ENCODE peak calls at places on chromosomes 6 and 20, in nine cellular contexts. One of them, this sample, is unnamed.

GRCh38 chr6:9646346-9647042 is 768.4 kb downstream of the TFAP2A start:
- DNase-seq in H54: no peak
- DNase-seq in GM04504: peak; percentile 15
- DNase-seq in B cell: no peak
- DNase-seq in stimulated activated CD4-positive, alpha-beta T cell treated with anti-CD3 and anti-CD28 coated beads, Interleukin-15, amount 100 ng/mL, for 1 hour: no peak
- DNase-seq in central memory CD8-positive, alpha-beta T cell: no peak
- DNase-seq in M059J: peak; percentile 64
- DNase-seq in esophagus muscularis mucosa: no peak
- DNase-seq in Right ventricle myocardium inferior: no peak
- DNase-seq in this sample: peak; percentile 11

GRCh38 chr20:5918856-5919633 is 31.3 kb downstream of the TRMT6 start:
- DNase-seq in H54: peak; percentile 55
- DNase-seq in GM04504: no peak
- DNase-seq in B cell: no peak
- DNase-seq in stimulated activated CD4-positive, alpha-beta T cell treated with anti-CD3 and anti-CD28 coated beads, Interleukin-15, amount 100 ng/mL, for 1 hour: no peak
- DNase-seq in central memory CD8-positive, alpha-beta T cell: no peak
- DNase-seq in M059J: peak; percentile 94
- DNase-seq in esophagus muscularis mucosa: no peak
- DNase-seq in Right ventricle myocardium inferior: no peak
- DNase-seq in this sample: no peak

GRCh38 chr6:68575765-68576439 is 59.2 kb upstream of the ADGRB3 start:
- DNase-seq in H54: no peak
- DNase-seq in GM04504: no peak
- DNase-seq in B cell: no peak
- DNase-seq in stimulated activated CD4-positive, alpha-beta T cell treated with anti-CD3 and anti-CD28 coated beads, Interleukin-15, amount 100 ng/mL, for 1 hour: no peak
- DNase-seq in central memory CD8-positive, alpha-beta T cell: no peak
- DNase-seq in M059J: peak; percentile 28
- DNase-seq in esophagus muscularis mucosa: no peak
- DNase-seq in Right ventricle myocardium inferior: no peak
- DNase-seq in this sample: no peak

GRCh38 chr6:109718991-109719390 is 27.9 kb downstream of the FIG4 start:
- DNase-seq in H54: no peak
- DNase-seq in GM04504: no peak
- DNase-seq in B cell: no peak
- DNase-seq in stimulated activated CD4-positive, alpha-beta T cell treated with anti-CD3 and anti-CD28 coated beads, Interleukin-15, amount 100 ng/mL, for 1 hour: no peak
- DNase-seq in central memory CD8-positive, alpha-beta T cell: no peak
- DNase-seq in M059J: peak; percentile 40
- DNase-seq in esophagus muscularis mucosa: no peak
- DNase-seq in Right ventricle myocardium inferior: no peak
- DNase-seq in this sample: no peak

GRCh38 chr20:37316116-37316774 is 26.8 kb downstream of the MANBAL start:
- DNase-seq in H54: no peak
- DNase-seq in GM04504: no peak
- DNase-seq in B cell: peak; percentile 82
- DNase-seq in stimulated activated CD4-positive, alpha-beta T cell treated with anti-CD3 and anti-CD28 coated beads, Interleukin-15, amount 100 ng/mL, for 1 hour: no peak
- DNase-seq in central memory CD8-positive, alpha-beta T cell: no peak
- DNase-seq in M059J: no peak
- DNase-seq in esophagus muscularis mucosa: no peak
- DNase-seq in Right ventricle myocardium inferior: no peak
- DNase-seq in this sample: no peak

GRCh38 chr6:46781478-46782378 is 11.5 kb upstream of the MEP1A start:
- DNase-seq in H54: peak; percentile 26
- DNase-seq in GM04504: peak; percentile 17
- DNase-seq in B cell: no peak
- DNase-seq in stimulated activated CD4-positive, alpha-beta T cell treated with anti-CD3 and anti-CD28 coated beads, Interleukin-15, amount 100 ng/mL, for 1 hour: no peak
- DNase-seq in central memory CD8-positive, alpha-beta T cell: no peak
- DNase-seq in M059J: peak; percentile 70
- DNase-seq in esophagus muscularis mucosa: no peak
- DNase-seq in Right ventricle myocardium inferior: no peak
- DNase-seq in this sample: peak; percentile 43

GRCh38 chr6:40972814-40973213 is 66.2 kb downstream of the UNC5CL start:
- DNase-seq in H54: no peak
- DNase-seq in GM04504: no peak
- DNase-seq in B cell: no peak
- DNase-seq in stimulated activated CD4-positive, alpha-beta T cell treated with anti-CD3 and anti-CD28 coated beads, Interleukin-15, amount 100 ng/mL, for 1 hour: no peak
- DNase-seq in central memory CD8-positive, alpha-beta T cell: no peak
- DNase-seq in M059J: no peak
- DNase-seq in esophagus muscularis mucosa: no peak
- DNase-seq in Right ventricle myocardium inferior: no peak
- DNase-seq in this sample: no peak

GRCh38 chr6:116136933-116137340 is 11.0 kb upstream of the COL10A1 start:
- DNase-seq in H54: no peak
- DNase-seq in GM04504: no peak
- DNase-seq in B cell: no peak
- DNase-seq in stimulated activated CD4-positive, alpha-beta T cell treated with anti-CD3 and anti-CD28 coated beads, Interleukin-15, amount 100 ng/mL, for 1 hour: no peak
- DNase-seq in central memory CD8-positive, alpha-beta T cell: no peak
- DNase-seq in M059J: peak; percentile 1
- DNase-seq in esophagus muscularis mucosa: no peak
- DNase-seq in Right ventricle myocardium inferior: no peak
- DNase-seq in this sample: no peak

GRCh38 chr6:34585512-34586045 is 29.4 kb upstream of the SPDEF start:
- DNase-seq in H54: no peak
- DNase-seq in GM04504: peak; percentile 24
- DNase-seq in B cell: no peak
- DNase-seq in stimulated activated CD4-positive, alpha-beta T cell treated with anti-CD3 and anti-CD28 coated beads, Interleukin-15, amount 100 ng/mL, for 1 hour: no peak
- DNase-seq in central memory CD8-positive, alpha-beta T cell: no peak
- DNase-seq in M059J: peak; percentile 36
- DNase-seq in esophagus muscularis mucosa: no peak
- DNase-seq in Right ventricle myocardium inferior: no peak
- DNase-seq in this sample: peak; percentile 13

GRCh38 chr20:43925786-43926185 is 11.1 kb downstream of the TOX2 start:
- DNase-seq in H54: peak; percentile 42
- DNase-seq in GM04504: no peak
- DNase-seq in B cell: peak; percentile 46
- DNase-seq in stimulated activated CD4-positive, alpha-beta T cell treated with anti-CD3 and anti-CD28 coated beads, Interleukin-15, amount 100 ng/mL, for 1 hour: no peak
- DNase-seq in central memory CD8-positive, alpha-beta T cell: no peak
- DNase-seq in M059J: peak; percentile 82
- DNase-seq in esophagus muscularis mucosa: no peak
- DNase-seq in Right ventricle myocardium inferior: no peak
- DNase-seq in this sample: no peak

GRCh38 chr6:41655706-41656668 is 17.7 kb downstream of the MDFI start:
- DNase-seq in H54: no peak
- DNase-seq in GM04504: no peak
- DNase-seq in B cell: no peak
- DNase-seq in stimulated activated CD4-positive, alpha-beta T cell treated with anti-CD3 and anti-CD28 coated beads, Interleukin-15, amount 100 ng/mL, for 1 hour: no peak
- DNase-seq in central memory CD8-positive, alpha-beta T cell: no peak
- DNase-seq in M059J: no peak
- DNase-seq in esophagus muscularis mucosa: no peak
- DNase-seq in Right ventricle myocardium inferior: no peak
- DNase-seq in this sample: no peak

GRCh38 chr6:136718486-136718885 is 73.8 kb downstream of the MAP3K5 start:
- DNase-seq in H54: no peak
- DNase-seq in GM04504: no peak
- DNase-seq in B cell: no peak
- DNase-seq in stimulated activated CD4-positive, alpha-beta T cell treated with anti-CD3 and anti-CD28 coated beads, Interleukin-15, amount 100 ng/mL, for 1 hour: no peak
- DNase-seq in central memory CD8-positive, alpha-beta T cell: no peak
- DNase-seq in M059J: no peak
- DNase-seq in esophagus muscularis mucosa: no peak
- DNase-seq in Right ventricle myocardium inferior: no peak
- DNase-seq in this sample: no peak

GRCh38 chr20:34915131-34915530 is 38.7 kb downstream of the ACSS2 start:
- DNase-seq in H54: no peak
- DNase-seq in GM04504: no peak
- DNase-seq in B cell: no peak
- DNase-seq in stimulated activated CD4-positive, alpha-beta T cell treated with anti-CD3 and anti-CD28 coated beads, Interleukin-15, amount 100 ng/mL, for 1 hour: no peak
- DNase-seq in central memory CD8-positive, alpha-beta T cell: no peak
- DNase-seq in M059J: no peak
- DNase-seq in esophagus muscularis mucosa: no peak
- DNase-seq in Right ventricle myocardium inferior: no peak
- DNase-seq in this sample: no peak

GRCh38 chr6:155528982-155529453 is 73.4 kb upstream of the NOX3 start:
- DNase-seq in H54: no peak
- DNase-seq in GM04504: peak; percentile 79
- DNase-seq in B cell: no peak
- DNase-seq in stimulated activated CD4-positive, alpha-beta T cell treated with anti-CD3 and anti-CD28 coated beads, Interleukin-15, amount 100 ng/mL, for 1 hour: no peak
- DNase-seq in central memory CD8-positive, alpha-beta T cell: no peak
- DNase-seq in M059J: peak; percentile 95
- DNase-seq in esophagus muscularis mucosa: no peak
- DNase-seq in Right ventricle myocardium inferior: no peak
- DNase-seq in this sample: peak; percentile 95

GRCh38 chr6:84645563-84646266 is 118.7 kb downstream of the TBX18 start:
- DNase-seq in H54: no peak
- DNase-seq in GM04504: no peak
- DNase-seq in B cell: no peak
- DNase-seq in stimulated activated CD4-positive, alpha-beta T cell treated with anti-CD3 and anti-CD28 coated beads, Interleukin-15, amount 100 ng/mL, for 1 hour: no peak
- DNase-seq in central memory CD8-positive, alpha-beta T cell: no peak
- DNase-seq in M059J: peak; percentile 82
- DNase-seq in esophagus muscularis mucosa: no peak
- DNase-seq in Right ventricle myocardium inferior: no peak
- DNase-seq in this sample: peak; percentile 64

GRCh38 chr6:147586044-147586443 is 77.6 kb downstream of the SAMD5 start:
- DNase-seq in H54: no peak
- DNase-seq in GM04504: no peak
- DNase-seq in B cell: no peak
- DNase-seq in stimulated activated CD4-positive, alpha-beta T cell treated with anti-CD3 and anti-CD28 coated beads, Interleukin-15, amount 100 ng/mL, for 1 hour: no peak
- DNase-seq in central memory CD8-positive, alpha-beta T cell: no peak
- DNase-seq in M059J: no peak
- DNase-seq in esophagus muscularis mucosa: no peak
- DNase-seq in Right ventricle myocardium inferior: no peak
- DNase-seq in this sample: peak; percentile 68

GRCh38 chr20:23269954-23270353 is 80.6 kb upstream of the NXT1 start:
- DNase-seq in H54: no peak
- DNase-seq in GM04504: no peak
- DNase-seq in B cell: no peak
- DNase-seq in stimulated activated CD4-positive, alpha-beta T cell treated with anti-CD3 and anti-CD28 coated beads, Interleukin-15, amount 100 ng/mL, for 1 hour: no peak
- DNase-seq in central memory CD8-positive, alpha-beta T cell: no peak
- DNase-seq in M059J: no peak
- DNase-seq in esophagus muscularis mucosa: no peak
- DNase-seq in Right ventricle myocardium inferior: no peak
- DNase-seq in this sample: no peak

GRCh38 chr6:79665725-79666551 is 34.8 kb downstream of the SH3BGRL2 start:
- DNase-seq in H54: no peak
- DNase-seq in GM04504: no peak
- DNase-seq in B cell: no peak
- DNase-seq in stimulated activated CD4-positive, alpha-beta T cell treated with anti-CD3 and anti-CD28 coated beads, Interleukin-15, amount 100 ng/mL, for 1 hour: no peak
- DNase-seq in central memory CD8-positive, alpha-beta T cell: no peak
- DNase-seq in M059J: no peak
- DNase-seq in esophagus muscularis mucosa: no peak
- DNase-seq in Right ventricle myocardium inferior: no peak
- DNase-seq in this sample: no peak

GRCh38 chr6:167506443-167507231 is 181.8 kb downstream of the TTLL2 start:
- DNase-seq in H54: no peak
- DNase-seq in GM04504: no peak
- DNase-seq in B cell: no peak
- DNase-seq in stimulated activated CD4-positive, alpha-beta T cell treated with anti-CD3 and anti-CD28 coated beads, Interleukin-15, amount 100 ng/mL, for 1 hour: no peak
- DNase-seq in central memory CD8-positive, alpha-beta T cell: no peak
- DNase-seq in M059J: no peak
- DNase-seq in esophagus muscularis mucosa: no peak
- DNase-seq in Right ventricle myocardium inferior: no peak
- DNase-seq in this sample: no peak

GRCh38 chr6:39961178-39961577 is 26.9 kb upstream of the MOCS1 start:
- DNase-seq in H54: no peak
- DNase-seq in GM04504: no peak
- DNase-seq in B cell: no peak
- DNase-seq in stimulated activated CD4-positive, alpha-beta T cell treated with anti-CD3 and anti-CD28 coated beads, Interleukin-15, amount 100 ng/mL, for 1 hour: no peak
- DNase-seq in central memory CD8-positive, alpha-beta T cell: no peak
- DNase-seq in M059J: peak; percentile 52
- DNase-seq in esophagus muscularis mucosa: peak; percentile 84
- DNase-seq in Right ventricle myocardium inferior: no peak
- DNase-seq in this sample: no peak

GRCh38 chr6:674956-675355 is 18.0 kb downstream of the EXOC2 start:
- DNase-seq in H54: no peak
- DNase-seq in GM04504: no peak
- DNase-seq in B cell: no peak
- DNase-seq in stimulated activated CD4-positive, alpha-beta T cell treated with anti-CD3 and anti-CD28 coated beads, Interleukin-15, amount 100 ng/mL, for 1 hour: no peak
- DNase-seq in central memory CD8-positive, alpha-beta T cell: no peak
- DNase-seq in M059J: no peak
- DNase-seq in esophagus muscularis mucosa: no peak
- DNase-seq in Right ventricle myocardium inferior: no peak
- DNase-seq in this sample: no peak

GRCh38 chr6:34385793-34386195 is 6.7 kb downstream of the NUDT3 start:
- DNase-seq in H54: no peak
- DNase-seq in GM04504: no peak
- DNase-seq in B cell: no peak
- DNase-seq in stimulated activated CD4-positive, alpha-beta T cell treated with anti-CD3 and anti-CD28 coated beads, Interleukin-15, amount 100 ng/mL, for 1 hour: no peak
- DNase-seq in central memory CD8-positive, alpha-beta T cell: no peak
- DNase-seq in M059J: no peak
- DNase-seq in esophagus muscularis mucosa: no peak
- DNase-seq in Right ventricle myocardium inferior: no peak
- DNase-seq in this sample: no peak

GRCh38 chr6:45741437-45742166 is 274.1 kb downstream of the CLIC5 start:
- DNase-seq in H54: no peak
- DNase-seq in GM04504: no peak
- DNase-seq in B cell: no peak
- DNase-seq in stimulated activated CD4-positive, alpha-beta T cell treated with anti-CD3 and anti-CD28 coated beads, Interleukin-15, amount 100 ng/mL, for 1 hour: no peak
- DNase-seq in central memory CD8-positive, alpha-beta T cell: no peak
- DNase-seq in M059J: no peak
- DNase-seq in esophagus muscularis mucosa: peak; percentile 91
- DNase-seq in Right ventricle myocardium inferior: no peak
- DNase-seq in this sample: no peak

GRCh38 chr20:58690351-58690750 is 2.2 kb upstream of the NPEPL1 start:
- DNase-seq in H54: no peak
- DNase-seq in GM04504: no peak
- DNase-seq in B cell: no peak
- DNase-seq in stimulated activated CD4-positive, alpha-beta T cell treated with anti-CD3 and anti-CD28 coated beads, Interleukin-15, amount 100 ng/mL, for 1 hour: no peak
- DNase-seq in central memory CD8-positive, alpha-beta T cell: no peak
- DNase-seq in M059J: no peak
- DNase-seq in esophagus muscularis mucosa: no peak
- DNase-seq in Right ventricle myocardium inferior: no peak
- DNase-seq in this sample: peak; percentile 33

GRCh38 chr6:129448965-129449364 is 261.0 kb downstream of the ARHGAP18 start:
- DNase-seq in H54: no peak
- DNase-seq in GM04504: no peak
- DNase-seq in B cell: no peak
- DNase-seq in stimulated activated CD4-positive, alpha-beta T cell treated with anti-CD3 and anti-CD28 coated beads, Interleukin-15, amount 100 ng/mL, for 1 hour: no peak
- DNase-seq in central memory CD8-positive, alpha-beta T cell: no peak
- DNase-seq in M059J: no peak
- DNase-seq in esophagus muscularis mucosa: no peak
- DNase-seq in Right ventricle myocardium inferior: no peak
- DNase-seq in this sample: no peak

GRCh38 chr6:111852704-111853103 is 20.5 kb downstream of the FYN start:
- DNase-seq in H54: no peak
- DNase-seq in GM04504: no peak
- DNase-seq in B cell: no peak
- DNase-seq in stimulated activated CD4-positive, alpha-beta T cell treated with anti-CD3 and anti-CD28 coated beads, Interleukin-15, amount 100 ng/mL, for 1 hour: no peak
- DNase-seq in central memory CD8-positive, alpha-beta T cell: no peak
- DNase-seq in M059J: no peak
- DNase-seq in esophagus muscularis mucosa: no peak
- DNase-seq in Right ventricle myocardium inferior: no peak
- DNase-seq in this sample: no peak

GRCh38 chr6:19410477-19410876 is 426.7 kb upstream of the ID4 start:
- DNase-seq in H54: peak; percentile 23
- DNase-seq in GM04504: no peak
- DNase-seq in B cell: no peak
- DNase-seq in stimulated activated CD4-positive, alpha-beta T cell treated with anti-CD3 and anti-CD28 coated beads, Interleukin-15, amount 100 ng/mL, for 1 hour: no peak
- DNase-seq in central memory CD8-positive, alpha-beta T cell: no peak
- DNase-seq in M059J: peak; percentile 92
- DNase-seq in esophagus muscularis mucosa: no peak
- DNase-seq in Right ventricle myocardium inferior: no peak
- DNase-seq in this sample: no peak

GRCh38 chr6:28944412-28945006 is 20.7 kb upstream of the TRIM27 start:
- DNase-seq in H54: no peak
- DNase-seq in GM04504: no peak
- DNase-seq in B cell: peak; percentile 65
- DNase-seq in stimulated activated CD4-positive, alpha-beta T cell treated with anti-CD3 and anti-CD28 coated beads, Interleukin-15, amount 100 ng/mL, for 1 hour: peak; percentile 29
- DNase-seq in central memory CD8-positive, alpha-beta T cell: peak; percentile 49
- DNase-seq in M059J: peak; percentile 84
- DNase-seq in esophagus muscularis mucosa: no peak
- DNase-seq in Right ventricle myocardium inferior: no peak
- DNase-seq in this sample: peak; percentile 53

GRCh38 chr6:87198496-87198895 is 43.1 kb downstream of the ZNF292 start:
- DNase-seq in H54: no peak
- DNase-seq in GM04504: no peak
- DNase-seq in B cell: no peak
- DNase-seq in stimulated activated CD4-positive, alpha-beta T cell treated with anti-CD3 and anti-CD28 coated beads, Interleukin-15, amount 100 ng/mL, for 1 hour: no peak
- DNase-seq in central memory CD8-positive, alpha-beta T cell: no peak
- DNase-seq in M059J: no peak
- DNase-seq in esophagus muscularis mucosa: no peak
- DNase-seq in Right ventricle myocardium inferior: no peak
- DNase-seq in this sample: no peak

GRCh38 chr6:155154158-155154830 is 109.5 kb upstream of the CLDN20 start:
- DNase-seq in H54: no peak
- DNase-seq in GM04504: peak; percentile 64
- DNase-seq in B cell: no peak
- DNase-seq in stimulated activated CD4-positive, alpha-beta T cell treated with anti-CD3 and anti-CD28 coated beads, Interleukin-15, amount 100 ng/mL, for 1 hour: no peak
- DNase-seq in central memory CD8-positive, alpha-beta T cell: no peak
- DNase-seq in M059J: peak; percentile 92
- DNase-seq in esophagus muscularis mucosa: no peak
- DNase-seq in Right ventricle myocardium inferior: no peak
- DNase-seq in this sample: peak; percentile 54

GRCh38 chr20:54061106-54061881 is 9.1 kb downstream of the BCAS1 start:
- DNase-seq in H54: no peak
- DNase-seq in GM04504: no peak
- DNase-seq in B cell: no peak
- DNase-seq in stimulated activated CD4-positive, alpha-beta T cell treated with anti-CD3 and anti-CD28 coated beads, Interleukin-15, amount 100 ng/mL, for 1 hour: no peak
- DNase-seq in central memory CD8-positive, alpha-beta T cell: no peak
- DNase-seq in M059J: peak; percentile 75
- DNase-seq in esophagus muscularis mucosa: no peak
- DNase-seq in Right ventricle myocardium inferior: no peak
- DNase-seq in this sample: peak; percentile 52